ENCODE peak calls at places on chromosomes 4 and X, in ten cellular contexts. H is nephron progenitor cell, V is stomach, U is GM13977, B is glutamatergic neuron, G is Panc1, S is ovary, I is SK-N-SH, E is fibroblast of villous mesenchyme, Z is AG10803. N is an unnamed sample.

GRCh38 chr4:3322059-3322550 is 29.3 kb downstream of the RGS12 start:
- DNase-seq in H (no peak), V (peak), U (no peak), B (no peak), G (no peak), S (peak), I (no peak), E (peak), Z (peak), N (no peak)

GRCh38 chrX:25202827-25203226 is 187.1 kb upstream of the ARX start:
- DNase-seq in H (no peak), V (no peak), U (no peak), B (no peak), G (no peak), S (no peak), I (no peak), E (no peak), Z (no peak), N (no peak)

GRCh38 chrX:141320801-141321200 is 78.5 kb upstream of the SPANXC start:
- DNase-seq in H (no peak), V (no peak), U (no peak), B (no peak), G (no peak), S (no peak), I (no peak), E (no peak), Z (no peak), N (no peak)

GRCh38 chrX:153439977-153440376 is 5.9 kb downstream of the TREX2 start:
- DNase-seq in H (no peak), V (no peak), U (no peak), B (no peak), G (no peak), S (no peak), I (no peak), E (no peak), Z (no peak), N (no peak)

GRCh38 chr4:107999932-108000539 is 10.3 kb downstream of the HADH start:
- DNase-seq in H (no peak), V (no peak), U (no peak), B (no peak), G (no peak), S (no peak), I (no peak), E (peak), Z (no peak), N (no peak)

GRCh38 chrX:2439613-2440012 is 61.2 kb downstream of the DHRSX start:
- DNase-seq in H (no peak), V (no peak), U (no peak), B (no peak), G (no peak), S (no peak), I (no peak), E (no peak), Z (no peak), N (no peak)

GRCh38 chr4:1512081-1512737 is 106.0 kb upstream of the NKX1-1 start:
- DNase-seq in H (peak), V (no peak), U (no peak), B (no peak), G (no peak), S (peak), I (no peak), E (no peak), Z (no peak), N (no peak)

GRCh38 chr4:12203945-12204344 is 775.3 kb upstream of the HS3ST1 start:
- DNase-seq in H (no peak), V (no peak), U (no peak), B (no peak), G (no peak), S (no peak), I (no peak), E (no peak), Z (no peak), N (no peak)

GRCh38 chrX:5957506-5957905 is 271.2 kb downstream of the NLGN4X start:
- DNase-seq in H (no peak), V (no peak), U (no peak), B (no peak), G (no peak), S (no peak), I (no peak), E (peak), Z (peak), N (no peak)

GRCh38 chrX:17680732-17681413 is 56.4 kb upstream of the SCML1 start:
- DNase-seq in H (no peak), V (no peak), U (no peak), B (no peak), G (no peak), S (no peak), I (no peak), E (peak), Z (peak), N (no peak)

GRCh38 chr4:8922481-8922880 is 50.8 kb upstream of the HMX1 start:
- DNase-seq in H (no peak), V (peak), U (no peak), B (peak), G (no peak), S (no peak), I (no peak), E (no peak), Z (no peak), N (no peak)

GRCh38 chrX:24133280-24133679 is 16.2 kb upstream of the ZFX start:
- DNase-seq in H (no peak), V (no peak), U (no peak), B (no peak), G (no peak), S (no peak), I (no peak), E (no peak), Z (no peak), N (no peak)

GRCh38 chrX:9880912-9881311 is 86.2 kb upstream of the CLDN34 start:
- DNase-seq in H (no peak), V (no peak), U (no peak), B (no peak), G (no peak), S (no peak), I (no peak), E (no peak), Z (no peak), N (no peak)

GRCh38 chr4:10107111-10108091 is 9.2 kb downstream of the WDR1 start:
- DNase-seq in H (no peak), V (no peak), U (no peak), B (no peak), G (no peak), S (no peak), I (no peak), E (no peak), Z (peak), N (no peak)

GRCh38 chrX:143296521-143296920 is 220.8 kb downstream of the SPANXN3 start:
- DNase-seq in H (no peak), V (no peak), U (no peak), B (no peak), G (no peak), S (no peak), I (no peak), E (no peak), Z (no peak), N (no peak)

GRCh38 chr4:104915864-104916263 is 230.8 kb upstream of the TET2 start:
- DNase-seq in H (no peak), V (no peak), U (no peak), B (no peak), G (no peak), S (no peak), I (no peak), E (no peak), Z (no peak), N (no peak)

GRCh38 chr4:98747659-98748091 is 89.3 kb upstream of the TSPAN5 start:
- DNase-seq in H (no peak), V (no peak), U (no peak), B (no peak), G (no peak), S (no peak), I (no peak), E (no peak), Z (no peak), N (no peak)

GRCh38 chrX:119826399-119826959 is 26.3 kb downstream of the UPF3B start:
- DNase-seq in H (no peak), V (no peak), U (no peak), B (no peak), G (peak), S (no peak), I (no peak), E (peak), Z (peak), N (no peak)

GRCh38 chr4:18444286-18444685 is 422.7 kb upstream of the LCORL start:
- DNase-seq in H (no peak), V (no peak), U (no peak), B (no peak), G (no peak), S (no peak), I (no peak), E (no peak), Z (no peak), N (no peak)

GRCh38 chrX:154398668-154399526 is 720 bp downstream of the RPL10 start:
- DNase-seq in H (peak), V (peak), U (peak), B (peak), G (no peak), S (peak), I (peak), E (peak), Z (peak), N (peak)

GRCh38 chrX:110477593-110478228 is 119.1 kb downstream of the RTL9 start:
- DNase-seq in H (no peak), V (no peak), U (no peak), B (no peak), G (no peak), S (no peak), I (no peak), E (no peak), Z (no peak), N (no peak)

GRCh38 chrX:134949271-134949670 is 41.5 kb upstream of the SMIM10 start:
- DNase-seq in H (no peak), V (no peak), U (no peak), B (no peak), G (no peak), S (no peak), I (no peak), E (peak), Z (no peak), N (no peak)

GRCh38 chrX:6505960-6506359 is 29.0 kb downstream of the VCX3A start:
- DNase-seq in H (no peak), V (no peak), U (no peak), B (no peak), G (no peak), S (no peak), I (no peak), E (no peak), Z (no peak), N (no peak)

GRCh38 chr4:2413821-2414610 is 4.4 kb downstream of the ZFYVE28 start:
- DNase-seq in H (no peak), V (peak), U (no peak), B (no peak), G (no peak), S (no peak), I (no peak), E (no peak), Z (peak), N (no peak)

GRCh38 chr4:162682651-162683050 is 484.0 kb downstream of the NAF1 start:
- DNase-seq in H (no peak), V (no peak), U (no peak), B (no peak), G (no peak), S (no peak), I (no peak), E (no peak), Z (no peak), N (no peak)

GRCh38 chr4:117085185-117085701 is at the start of gene TRAM1L1:
- DNase-seq in H (peak), V (peak), U (peak), B (peak), G (no peak), S (peak), I (peak), E (peak), Z (peak), N (peak)

GRCh38 chr4:19547463-19547862 is 704.2 kb upstream of the SLIT2 start:
- DNase-seq in H (no peak), V (no peak), U (no peak), B (no peak), G (no peak), S (no peak), I (no peak), E (no peak), Z (no peak), N (no peak)

GRCh38 chr4:24559889-24560288 is 24.5 kb downstream of the DHX15 start:
- DNase-seq in H (no peak), V (no peak), U (no peak), B (no peak), G (no peak), S (no peak), I (no peak), E (peak), Z (peak), N (no peak)

GRCh38 chr4:1009647-1010521 is 1.5 kb upstream of the FGFRL1 start:
- DNase-seq in H (peak), V (peak), U (peak), B (peak), G (no peak), S (peak), I (peak), E (peak), Z (peak), N (peak)

GRCh38 chr4:100061835-100062234 is 111.8 kb upstream of the H2AZ1 start:
- DNase-seq in H (no peak), V (no peak), U (no peak), B (no peak), G (no peak), S (no peak), I (no peak), E (peak), Z (no peak), N (no peak)

GRCh38 chrX:49058794-49059193 is at the start of gene CCDC120:
- DNase-seq in H (no peak), V (peak), U (no peak), B (no peak), G (no peak), S (no peak), I (no peak), E (no peak), Z (no peak), N (no peak)

DNA sequence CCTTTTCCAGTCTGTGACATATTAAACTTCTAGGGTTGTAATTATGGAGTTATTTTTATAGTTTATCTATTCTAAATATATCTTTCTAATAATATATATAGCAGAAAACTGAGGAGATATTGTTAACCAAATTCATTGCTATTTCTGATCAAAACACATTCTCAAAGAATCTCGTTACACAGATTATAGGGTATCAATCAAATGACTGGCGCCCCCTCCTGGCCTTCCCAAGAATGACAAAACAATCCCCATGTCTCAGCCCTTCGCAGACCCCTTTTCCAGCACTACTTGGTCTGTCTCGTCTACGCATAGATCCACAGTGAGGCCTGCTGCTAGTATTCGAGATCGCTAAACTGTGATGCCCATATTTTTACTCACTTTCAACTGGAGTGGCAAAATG is 209.3 kb downstream of the GPC3 start:
- DNase-seq in H (peak), V (peak), U (no peak), B (peak), G (no peak), S (no peak), I (peak), E (no peak), Z (no peak), N (peak)
- TF ChIP-seq CTCF in H (peak), V (no peak), U (peak), B (peak), G (peak), S (no peak), I (peak), E (peak), Z (peak), N (peak)

GRCh38 chr4:92305148-92305877 is 1.5 kb downstream of the GRID2 start:
- DNase-seq in H (peak), V (peak), U (peak), B (peak), G (no peak), S (peak), I (peak), E (peak), Z (peak), N (peak)

GRCh38 chr4:92304073-92304472 is 307 bp downstream of the GRID2 start:
- DNase-seq in H (peak), V (no peak), U (peak), B (peak), G (no peak), S (no peak), I (peak), E (no peak), Z (no peak), N (peak)

GRCh38 chr4:92304636-92305035 is 870 bp downstream of the GRID2 start:
- DNase-seq in H (peak), V (no peak), U (peak), B (peak), G (no peak), S (no peak), I (peak), E (no peak), Z (no peak), N (peak)

GRCh38 chr4:92305878-92306520 is 2.2 kb downstream of the GRID2 start:
- DNase-seq in H (peak), V (no peak), U (peak), B (peak), G (no peak), S (no peak), I (peak), E (no peak), Z (no peak), N (peak)

GRCh38 chr4:92303621-92304027 is at the start of gene GRID2:
- DNase-seq in H (peak), V (no peak), U (peak), B (peak), G (no peak), S (peak), I (peak), E (no peak), Z (no peak), N (peak)
- TF ChIP-seq CTCF in H (no peak), V (no peak), U (no peak), B (no peak), G (no peak), S (no peak), I (no peak), E (no peak), Z (no peak), N (no peak)

GRCh38 chr4:65467280-65467679 is 203.0 kb downstream of the EPHA5 start:
- DNase-seq in H (no peak), V (no peak), U (no peak), B (no peak), G (no peak), S (no peak), I (no peak), E (no peak), Z (no peak), N (no peak)

GRCh38 chr4:65461781-65462180 is 208.5 kb downstream of the EPHA5 start:
- DNase-seq in H (no peak), V (no peak), U (no peak), B (no peak), G (no peak), S (no peak), I (no peak), E (no peak), Z (no peak), N (no peak)
- TF ChIP-seq CTCF in H (no peak), V (no peak), U (no peak), B (no peak), G (no peak), S (no peak), I (peak), E (no peak), Z (no peak), N (no peak)

GRCh38 chr4:143085644-143086043 is 99.1 kb upstream of the USP38 start:
- DNase-seq in H (no peak), V (no peak), U (no peak), B (no peak), G (no peak), S (no peak), I (no peak), E (no peak), Z (no peak), N (no peak)

GRCh38 chr4:143084566-143084965 is 100.2 kb upstream of the USP38 start:
- DNase-seq in H (no peak), V (no peak), U (no peak), B (no peak), G (no peak), S (no peak), I (no peak), E (no peak), Z (no peak), N (no peak)

GRCh38 chr4:143083811-143084472 is 100.8 kb upstream of the USP38 start:
- DNase-seq in H (no peak), V (no peak), U (no peak), B (no peak), G (no peak), S (no peak), I (no peak), E (no peak), Z (peak), N (no peak)

GRCh38 chr4:143082698-143083097 is 102.0 kb upstream of the USP38 start:
- DNase-seq in H (no peak), V (no peak), U (no peak), B (no peak), G (no peak), S (no peak), I (no peak), E (no peak), Z (no peak), N (no peak)

GRCh38 chr4:143085224-143085623 is 99.5 kb upstream of the USP38 start:
- DNase-seq in H (no peak), V (no peak), U (no peak), B (no peak), G (no peak), S (no peak), I (no peak), E (peak), Z (peak), N (no peak)
- TF ChIP-seq CTCF in H (no peak), V (no peak), U (no peak), B (no peak), G (peak), S (no peak), I (peak), E (peak), Z (peak), N (no peak)

DNA sequence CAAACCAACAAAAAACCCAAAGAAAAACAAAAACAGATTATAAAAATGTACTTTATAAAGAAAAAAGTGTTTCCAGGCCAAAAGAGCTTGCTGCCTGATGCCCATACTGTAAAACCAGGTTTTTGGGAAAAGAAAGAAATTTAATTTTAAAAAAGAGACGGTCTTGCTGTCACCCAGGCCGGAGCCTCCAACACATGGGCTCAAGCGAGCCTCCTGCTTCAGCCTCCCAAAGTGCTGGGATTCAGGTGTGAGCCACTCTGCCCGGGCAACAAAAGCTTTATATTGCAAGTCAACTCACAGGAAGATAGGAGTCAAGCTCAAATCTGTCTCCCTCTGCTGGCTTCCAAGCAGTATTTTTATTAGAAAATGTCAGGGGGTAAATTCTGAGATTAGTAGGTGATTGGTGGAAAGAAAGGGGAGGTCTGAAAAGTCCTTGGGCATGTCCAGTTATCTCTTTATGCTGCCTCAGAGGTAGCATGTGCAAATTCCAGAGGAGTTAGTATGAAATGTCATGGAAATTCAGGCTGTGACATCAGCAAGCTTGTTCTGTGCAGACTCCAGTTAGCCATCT is 39.4 kb downstream of the MGST2 start:
- DNase-seq in H (no peak), V (no peak), U (no peak), B (no peak), G (no peak), S (no peak), I (no peak), E (no peak), Z (no peak), N (no peak)
- TF ChIP-seq CTCF in H (no peak), V (no peak), U (no peak), B (peak), G (peak), S (no peak), I (peak), E (no peak), Z (no peak), N (peak)

N was measured in endothelial cell.